ENCODE peak calls at places on chromosome 13, in nine cellular contexts. One of them, this sample, is unnamed.

GRCh38 chr13:64471916-64472315 is 2758.2 kb downstream of the PCDH9 start:
- DNase-seq in HepG2: peak
- DNase-seq in NCI-H2081: peak
- DNase-seq in MCF 10A: peak
- DNase-seq in NCI-H774: no peak
- DNase-seq in activated T-cell treated with anti-CD3 and anti-CD28 coated beads, Interleukin-2, amount 50 U/mL, for 72 hours: no peak
- DNase-seq in H9: no peak
- DNase-seq in tibial nerve: no peak
- DNase-seq in NCI-H345: peak
- DNase-seq in this sample: no peak

GRCh38 chr13:33454844-33455256 is 169.3 kb upstream of the STARD13 start:
- DNase-seq in HepG2: no peak
- DNase-seq in NCI-H774: no peak
- DNase-seq in MCF 10A: no peak
- DNase-seq in NCI-H2081: no peak
- DNase-seq in activated T-cell treated with anti-CD3 and anti-CD28 coated beads, Interleukin-2, amount 50 U/mL, for 72 hours: no peak
- DNase-seq in NCI-H345: no peak
- DNase-seq in tibial nerve: no peak
- DNase-seq in H9: no peak
- DNase-seq in this sample: no peak

GRCh38 chr13:30607908-30608307 is 9.8 kb upstream of the USPL1 start:
- DNase-seq in NCI-H2081: no peak
- DNase-seq in tibial nerve: no peak
- DNase-seq in MCF 10A: peak
- DNase-seq in H9: no peak
- DNase-seq in activated T-cell treated with anti-CD3 and anti-CD28 coated beads, Interleukin-2, amount 50 U/mL, for 72 hours: peak
- DNase-seq in HepG2: no peak
- DNase-seq in NCI-H345: no peak
- DNase-seq in NCI-H774: no peak
- DNase-seq in this sample: no peak

GRCh38 chr13:49858183-49858856 is 65.8 kb upstream of the KPNA3 start:
- DNase-seq in H9: no peak
- DNase-seq in NCI-H345: no peak
- DNase-seq in HepG2: peak
- DNase-seq in tibial nerve: no peak
- DNase-seq in NCI-H774: no peak
- DNase-seq in activated T-cell treated with anti-CD3 and anti-CD28 coated beads, Interleukin-2, amount 50 U/mL, for 72 hours: no peak
- DNase-seq in NCI-H2081: no peak
- DNase-seq in MCF 10A: peak
- DNase-seq in this sample: no peak

GRCh38 chr13:109758937-109759480 is 27.4 kb downstream of the IRS2 start:
- DNase-seq in NCI-H2081: no peak
- DNase-seq in HepG2: no peak
- DNase-seq in H9: no peak
- DNase-seq in activated T-cell treated with anti-CD3 and anti-CD28 coated beads, Interleukin-2, amount 50 U/mL, for 72 hours: no peak
- DNase-seq in tibial nerve: no peak
- DNase-seq in NCI-H345: no peak
- DNase-seq in MCF 10A: no peak
- DNase-seq in NCI-H774: no peak
- DNase-seq in this sample: no peak

GRCh38 chr13:30730526-30730925 is 4.8 kb upstream of the ALOX5AP start:
- DNase-seq in NCI-H2081: no peak
- DNase-seq in activated T-cell treated with anti-CD3 and anti-CD28 coated beads, Interleukin-2, amount 50 U/mL, for 72 hours: no peak
- DNase-seq in MCF 10A: no peak
- DNase-seq in H9: peak
- DNase-seq in tibial nerve: no peak
- DNase-seq in NCI-H345: no peak
- DNase-seq in NCI-H774: no peak
- DNase-seq in HepG2: peak
- DNase-seq in this sample: no peak

GRCh38 chr13:72284791-72285190 is 417.8 kb upstream of the DACH1 start:
- DNase-seq in NCI-H2081: no peak
- DNase-seq in MCF 10A: no peak
- DNase-seq in activated T-cell treated with anti-CD3 and anti-CD28 coated beads, Interleukin-2, amount 50 U/mL, for 72 hours: no peak
- DNase-seq in tibial nerve: no peak
- DNase-seq in HepG2: no peak
- DNase-seq in H9: no peak
- DNase-seq in NCI-H345: no peak
- DNase-seq in NCI-H774: no peak
- DNase-seq in this sample: no peak

GRCh38 chr13:107258599-107259187 is 690.8 kb upstream of the ARGLU1 start:
- DNase-seq in tibial nerve: no peak
- DNase-seq in NCI-H345: no peak
- DNase-seq in MCF 10A: peak
- DNase-seq in NCI-H774: no peak
- DNase-seq in activated T-cell treated with anti-CD3 and anti-CD28 coated beads, Interleukin-2, amount 50 U/mL, for 72 hours: no peak
- DNase-seq in HepG2: no peak
- DNase-seq in NCI-H2081: peak
- DNase-seq in H9: no peak
- DNase-seq in this sample: no peak

GRCh38 chr13:110347535-110348308 is 40.6 kb downstream of the COL4A2 start:
- DNase-seq in HepG2: peak
- DNase-seq in NCI-H345: no peak
- DNase-seq in activated T-cell treated with anti-CD3 and anti-CD28 coated beads, Interleukin-2, amount 50 U/mL, for 72 hours: no peak
- DNase-seq in tibial nerve: no peak
- DNase-seq in NCI-H2081: no peak
- DNase-seq in MCF 10A: peak
- DNase-seq in H9: no peak
- DNase-seq in NCI-H774: no peak
- DNase-seq in this sample: peak

GRCh38 chr13:26220575-26220974 is 1.5 kb downstream of the RNF6 start:
- DNase-seq in activated T-cell treated with anti-CD3 and anti-CD28 coated beads, Interleukin-2, amount 50 U/mL, for 72 hours: peak
- DNase-seq in MCF 10A: peak
- DNase-seq in NCI-H345: no peak
- DNase-seq in tibial nerve: no peak
- DNase-seq in H9: no peak
- DNase-seq in HepG2: no peak
- DNase-seq in NCI-H774: no peak
- DNase-seq in NCI-H2081: no peak
- DNase-seq in this sample: no peak

GRCh38 chr13:94435604-94436226 is 43.8 kb downstream of the DCT start:
- DNase-seq in H9: no peak
- DNase-seq in NCI-H345: peak
- DNase-seq in tibial nerve: no peak
- DNase-seq in HepG2: peak
- DNase-seq in MCF 10A: peak
- DNase-seq in NCI-H774: peak
- DNase-seq in NCI-H2081: peak
- DNase-seq in activated T-cell treated with anti-CD3 and anti-CD28 coated beads, Interleukin-2, amount 50 U/mL, for 72 hours: no peak
- DNase-seq in this sample: no peak

GRCh38 chr13:55439450-55439849 is 1701.3 kb upstream of the PRR20A start:
- DNase-seq in HepG2: no peak
- DNase-seq in tibial nerve: no peak
- DNase-seq in H9: no peak
- DNase-seq in NCI-H774: no peak
- DNase-seq in NCI-H345: peak
- DNase-seq in activated T-cell treated with anti-CD3 and anti-CD28 coated beads, Interleukin-2, amount 50 U/mL, for 72 hours: no peak
- DNase-seq in MCF 10A: no peak
- DNase-seq in NCI-H2081: no peak
- DNase-seq in this sample: no peak

This sample was measured in right atrium auricular region.